ENCODE peak calls at places on chromosomes 3 and 15, in seven cellular contexts. B is stimulated activated CD8-positive, alpha-beta memory T cell treated with anti-CD3 and anti-CD28 coated beads, Interleukin-15, amount 100 ng/mL, for 24 hours; Q is H7; U is nucleus accumbens; N is EH; X is NCI-H1092 treated with DMSO at 0.1 percent for 48 hours; P is progenitor cell of endocrine pancreas. R is an unnamed sample.
A peak's percentile ranks its signal among the peaks of the same experiment; 100 is the strongest.

GRCh38 chr15:79179108-79179561 is 88.6 kb upstream of the RASGRF1 start:
- DNase-seq in N (peak; percentile 52), B (no peak), Q (no peak), X (no peak), P (no peak), U (no peak), R (no peak)

GRCh38 chr3:189307963-189308362 is 136.2 kb downstream of the TPRG1 start:
- DNase-seq in X (no peak), B (no peak), Q (no peak), P (no peak), N (no peak), U (no peak), R (no peak)

GRCh38 chr15:76345880-76346665 is 9.5 kb downstream of the ISL2 start:
- DNase-seq in P (no peak), N (peak; percentile 60), U (no peak), B (no peak), X (no peak), Q (peak; percentile 83), R (no peak)

GRCh38 chr3:50130436-50130835 is 24.7 kb upstream of the SEMA3F start:
- DNase-seq in Q (peak; percentile 39), B (no peak), P (no peak), U (no peak), N (no peak), X (no peak), R (no peak)

GRCh38 chr3:27025718-27026117 is 343.5 kb downstream of the NEK10 start:
- DNase-seq in N (no peak), Q (no peak), P (no peak), B (no peak), X (no peak), U (no peak), R (no peak)

GRCh38 chr3:150544726-150545125 is 1.6 kb downstream of the SERP1 start:
- DNase-seq in N (peak; percentile 21), P (no peak), U (no peak), Q (no peak), B (no peak), X (no peak), R (no peak)

GRCh38 chr3:56801597-56802410 is at the start of gene ARHGEF3:
- DNase-seq in P (peak; percentile 71), U (peak; percentile 90), Q (peak; percentile 97), B (peak; percentile 80), N (peak; percentile 73), X (peak; percentile 50), R (peak; percentile 84)

GRCh38 chr15:87724330-87724729 is 532.2 kb downstream of the NTRK3 start:
- DNase-seq in B (no peak), U (no peak), N (no peak), X (no peak), P (no peak), Q (no peak), R (no peak)

GRCh38 chr3:27623085-27623753 is 98.9 kb downstream of the EOMES start:
- DNase-seq in P (no peak), B (no peak), U (no peak), N (peak; percentile 81), X (no peak), Q (no peak), R (no peak)

GRCh38 chr15:44735482-44736260 is 657 bp upstream of the TRIM69 start:
- DNase-seq in N (peak; percentile 24), X (no peak), Q (no peak), U (no peak), P (no peak), B (no peak), R (no peak)

GRCh38 chr15:94385441-94385840 is 154.1 kb downstream of the MCTP2 start:
- DNase-seq in X (no peak), B (no peak), Q (no peak), N (no peak), P (no peak), U (no peak), R (no peak)

GRCh38 chr15:94535298-94536048 is 304.1 kb downstream of the MCTP2 start:
- DNase-seq in U (no peak), X (peak; percentile 23), P (no peak), B (no peak), N (no peak), Q (no peak), R (no peak)